ENCODE peak calls at places on chromosomes 6 and 20, in five cellular contexts. H, Q, L, S and U are unnamed samples.

GRCh38 chr20:39909447-39909846 is 779.6 kb downstream of the MAFB start:
- DNase-seq in H (no peak), Q (no peak), L (peak), S (no peak), U (no peak)

GRCh38 chr6:149147939-149148718 is 169.4 kb upstream of the TAB2 start:
- DNase-seq in H (no peak), Q (no peak), L (no peak), S (no peak), U (no peak)

GRCh38 chr20:4011226-4011975 is 4.0 kb downstream of the RNF24 start:
- DNase-seq in H (no peak), Q (no peak), L (no peak), S (no peak), U (no peak)

GRCh38 chr6:132115714-132116366 is 164.7 kb upstream of the CCN2 start:
- DNase-seq in H (no peak), Q (no peak), L (no peak), S (no peak), U (no peak)

GRCh38 chr6:127851197-127851596 is 49.7 kb downstream of the THEMIS start:
- DNase-seq in H (no peak), Q (no peak), L (no peak), S (no peak), U (no peak)

GRCh38 chr20:33660035-33660684 is 2.0 kb upstream of the C20orf144 start:
- DNase-seq in H (no peak), Q (no peak), L (no peak), S (no peak), U (peak)

GRCh38 chr6:121748850-121749249 is 313.4 kb downstream of the GJA1 start:
- DNase-seq in H (no peak), Q (no peak), L (no peak), S (no peak), U (no peak)

GRCh38 chr6:166658792-166659150 is 31.7 kb upstream of the RPS6KA2 start:
- DNase-seq in H (no peak), Q (no peak), L (no peak), S (no peak), U (no peak)

GRCh38 chr6:87645080-87645479 is 55.1 kb downstream of the ORC3 start:
- DNase-seq in H (peak), Q (no peak), L (no peak), S (no peak), U (no peak)

GRCh38 chr6:20793174-20793573 is 258.9 kb downstream of the CDKAL1 start:
- DNase-seq in H (no peak), Q (no peak), L (no peak), S (no peak), U (no peak)

GRCh38 chr6:34243901-34244884 is 4.6 kb downstream of the SMIM29 start:
- DNase-seq in H (peak), Q (peak), L (peak), S (peak), U (peak)

GRCh38 chr6:75993236-75994162 is 79.0 kb downstream of the IMPG1 start:
- DNase-seq in H (no peak), Q (no peak), L (no peak), S (no peak), U (no peak)

GRCh38 chr6:112289039-112289566 is 34.7 kb upstream of the LAMA4 start:
- DNase-seq in H (no peak), Q (peak), L (peak), S (no peak), U (peak)

GRCh38 chr20:11698124-11698523 is 219.6 kb upstream of the BTBD3 start:
- DNase-seq in H (no peak), Q (no peak), L (no peak), S (no peak), U (no peak)

GRCh38 chr6:3456794-3457709 is at the start of gene SLC22A23:
- DNase-seq in H (peak), Q (peak), L (peak), S (peak), U (peak)

GRCh38 chr6:2396292-2396691 is 150.9 kb upstream of the GMDS start:
- DNase-seq in H (no peak), Q (no peak), L (no peak), S (no peak), U (no peak)

GRCh38 chr6:34709386-34709785 is 12.8 kb upstream of the ILRUN start:
- DNase-seq in H (no peak), Q (no peak), L (peak), S (no peak), U (peak)